ENCODE peak calls at places on chromosome 6, in eight cellular contexts. H, V, M, L, Y, I, Q and T are unnamed samples.

GRCh38 chr6:54102239-54102638 is 9.0 kb upstream of the MLIP start:
- DNase-seq in H (no peak), V (no peak), M (no peak), L (no peak), Y (no peak), I (no peak), Q (no peak), T (no peak)

GRCh38 chr6:150874184-150874583 is 8.7 kb downstream of the MTHFD1L start:
- DNase-seq in H (no peak), V (no peak), M (no peak), L (no peak), Y (no peak), I (no peak), Q (no peak), T (no peak)

GRCh38 chr6:143301204-143301603 is 149.3 kb downstream of the ADAT2 start:
- DNase-seq in H (no peak), V (no peak), M (no peak), L (no peak), Y (no peak), I (no peak), Q (no peak), T (peak; percentile 31)

GRCh38 chr6:105319331-105319730 is 83.6 kb downstream of the PREP start:
- DNase-seq in H (no peak), V (no peak), M (no peak), L (no peak), Y (peak; percentile 68), I (no peak), Q (no peak), T (peak; percentile 83)

GRCh38 chr6:121506761-121507754 is 71.6 kb downstream of the GJA1 start:
- DNase-seq in H (no peak), V (no peak), M (no peak), L (no peak), Y (peak; percentile 68), I (no peak), Q (peak; percentile 7), T (no peak)

GRCh38 chr6:80689700-80690099 is 583.2 kb downstream of the BCKDHB start:
- DNase-seq in H (no peak), V (no peak), M (no peak), L (no peak), Y (no peak), I (no peak), Q (no peak), T (no peak)

GRCh38 chr6:82088978-82089855 is 158.3 kb downstream of the IBTK start:
- DNase-seq in H (no peak), V (no peak), M (no peak), L (no peak), Y (no peak), I (no peak), Q (no peak), T (no peak)

GRCh38 chr6:117817992-117818391 is 89.1 kb upstream of the SLC35F1 start:
- DNase-seq in H (no peak), V (no peak), M (no peak), L (no peak), Y (no peak), I (no peak), Q (no peak), T (no peak)

GRCh38 chr6:3233321-3233720 is 5.9 kb upstream of the TUBB2B start:
- DNase-seq in H (no peak), V (no peak), M (no peak), L (no peak), Y (no peak), I (no peak), Q (no peak), T (no peak)

GRCh38 chr6:50984135-50984534 is 165.5 kb downstream of the TFAP2B start:
- DNase-seq in H (no peak), V (no peak), M (no peak), L (no peak), Y (no peak), I (no peak), Q (no peak), T (no peak)

GRCh38 chr6:15551798-15552197 is 111.0 kb downstream of the DTNBP1 start:
- DNase-seq in H (no peak), V (no peak), M (no peak), L (no peak), Y (no peak), I (no peak), Q (no peak), T (no peak)

GRCh38 chr6:85405175-85405852 is 44.6 kb upstream of the NT5E start:
- DNase-seq in H (no peak), V (no peak), M (no peak), L (peak; percentile 25), Y (peak; percentile 13), I (no peak), Q (peak; percentile 54), T (no peak)

GRCh38 chr6:35489995-35490791 is 6.7 kb downstream of the TEAD3 start:
- DNase-seq in H (no peak), V (no peak), M (peak; percentile 97), L (no peak), Y (no peak), I (peak; percentile 70), Q (peak; percentile 82), T (no peak)

GRCh38 chr6:155406801-155407200 is 48.8 kb downstream of the NOX3 start:
- DNase-seq in H (no peak), V (no peak), M (no peak), L (peak; percentile 2), Y (no peak), I (no peak), Q (no peak), T (no peak)

GRCh38 chr6:48747040-48747439 is 636.0 kb upstream of the PTCHD4 start:
- DNase-seq in H (no peak), V (no peak), M (no peak), L (no peak), Y (peak; percentile 74), I (no peak), Q (no peak), T (peak; percentile 4)

GRCh38 chr6:26175428-26176181 is 88.4 kb downstream of the HFE start:
- DNase-seq in H (peak; percentile 66), V (peak; percentile 27), M (no peak), L (no peak), Y (peak; percentile 60), I (no peak), Q (peak; percentile 58), T (peak; percentile 67)

GRCh38 chr6:100512203-100512862 is 47.6 kb upstream of the SIM1 start:
- DNase-seq in H (no peak), V (no peak), M (no peak), L (no peak), Y (peak; percentile 20), I (no peak), Q (no peak), T (no peak)

GRCh38 chr6:37049990-37050853 is 44.8 kb downstream of the FGD2 start:
- DNase-seq in H (peak; percentile 44), V (peak; percentile 30), M (peak; percentile 74), L (no peak), Y (no peak), I (peak; percentile 91), Q (no peak), T (no peak)

GRCh38 chr6:118899948-118900347 is 6.0 kb downstream of the ASF1A start:
- DNase-seq in H (no peak), V (no peak), M (no peak), L (no peak), Y (no peak), I (no peak), Q (no peak), T (no peak)

GRCh38 chr6:21003780-21004541 is 469.7 kb downstream of the CDKAL1 start:
- DNase-seq in H (no peak), V (no peak), M (no peak), L (peak; percentile 10), Y (peak; percentile 51), I (no peak), Q (no peak), T (no peak)

GRCh38 chr6:21000391-21000801 is 466.1 kb downstream of the CDKAL1 start:
- DNase-seq in H (no peak), V (no peak), M (no peak), L (no peak), Y (no peak), I (no peak), Q (no peak), T (no peak)

GRCh38 chr6:20998748-20999448 is 464.6 kb downstream of the CDKAL1 start:
- DNase-seq in H (no peak), V (no peak), M (no peak), L (no peak), Y (no peak), I (no peak), Q (no peak), T (no peak)

GRCh38 chr6:21005816-21006553 is 471.7 kb downstream of the CDKAL1 start:
- DNase-seq in H (no peak), V (no peak), M (no peak), L (peak; percentile 30), Y (peak; percentile 86), I (no peak), Q (peak; percentile 60), T (no peak)

GRCh38 chr6:21001736-21002135 is 467.5 kb downstream of the CDKAL1 start:
- DNase-seq in H (no peak), V (no peak), M (no peak), L (no peak), Y (peak; percentile 30), I (no peak), Q (no peak), T (no peak)
- H3K4me1 ChIP-seq in H (no peaks in the 10 kb centered on the region), V (no peaks in the 10 kb centered on the region), M (peaks cover 5% of the 10 kb centered on the region), L (peaks cover 34% of the 10 kb centered on the region), Y (peaks cover 21% of the 10 kb centered on the region), I (peaks cover 12% of the 10 kb centered on the region), Q (peaks cover 14% of the 10 kb centered on the region), T (peaks cover 9% of the 10 kb centered on the region)

GRCh38 chr6:163199371-163199770 is 215.1 kb upstream of the QKI start:
- DNase-seq in H (no peak), V (no peak), M (no peak), L (no peak), Y (no peak), I (no peak), Q (no peak), T (no peak)

GRCh38 chr6:163200299-163201093 is 214.0 kb upstream of the QKI start:
- DNase-seq in H (no peak), V (no peak), M (no peak), L (no peak), Y (no peak), I (no peak), Q (no peak), T (no peak)

GRCh38 chr6:163197839-163198238 is 216.7 kb upstream of the QKI start:
- DNase-seq in H (no peak), V (no peak), M (no peak), L (no peak), Y (no peak), I (no peak), Q (no peak), T (no peak)

GRCh38 chr6:163195721-163196691 is 218.5 kb upstream of the QKI start:
- DNase-seq in H (no peak), V (no peak), M (no peak), L (no peak), Y (no peak), I (no peak), Q (no peak), T (no peak)

GRCh38 chr6:163198396-163198795 is 216.1 kb upstream of the QKI start:
- DNase-seq in H (no peak), V (no peak), M (no peak), L (no peak), Y (no peak), I (no peak), Q (no peak), T (no peak)
- H3K4me3 ChIP-seq in H (no peak overlapping the region), V (no peak overlapping the region), M (no peak overlapping the region), L (no peak overlapping the region), Y (no peak overlapping the region), I (no peak overlapping the region), Q (no peak overlapping the region), T (no peak overlapping the region)

GRCh38 chr6:164897523-164898094 is 411.8 kb downstream of the C6orf118 start:
- DNase-seq in H (no peak), V (no peak), M (no peak), L (no peak), Y (no peak), I (no peak), Q (no peak), T (peak; percentile 20)
- H3K9me3 ChIP-seq in H (no peaks in the 10 kb centered on the region), V (no peaks in the 10 kb centered on the region), M (no peaks in the 10 kb centered on the region), L (no peaks in the 10 kb centered on the region), Y (peaks cover 15% of the 10 kb centered on the region), I (no peaks in the 10 kb centered on the region), Q (no peaks in the 10 kb centered on the region), T (no peaks in the 10 kb centered on the region)

GRCh38 chr6:108684809-108685329 is 124.2 kb downstream of the FOXO3 start:
- DNase-seq in H (no peak), V (no peak), M (no peak), L (no peak), Y (peak; percentile 71), I (peak; percentile 61), Q (peak; percentile 54), T (peak; percentile 62)
- H3K4me1 ChIP-seq in H (no peaks in the 10 kb centered on the region), V (no peaks in the 10 kb centered on the region), M (peaks cover 30% of the 10 kb centered on the region), L (peaks cover 11% of the 10 kb centered on the region), Y (peaks cover 50% of the 10 kb centered on the region), I (peaks cover 47% of the 10 kb centered on the region), Q (peaks cover 36% of the 10 kb centered on the region), T (peaks cover 9% of the 10 kb centered on the region)